ENCODE peak calls at places on chromosomes 4 and X, in ten cellular contexts. I, P, V, E, Z, K, Q, T, U and M are unnamed samples.

GRCh38 chr4:7358100-7358735 is 76.5 kb downstream of the PSAPL1 start:
- DNase-seq in Q (peak), T (no peak), P (peak), Z (peak), E (no peak), K (peak), V (no peak), U (no peak), I (no peak), M (peak)

GRCh38 chr4:74623041-74623440 is 171.3 kb downstream of the BTC start:
- DNase-seq in U (peak), V (peak), P (no peak), Q (peak), K (peak), Z (peak), E (no peak), T (peak), I (no peak), M (peak)

GRCh38 chrX:25007059-25008053 is 8.4 kb downstream of the ARX start:
- DNase-seq in K (no peak), U (no peak), Z (no peak), Q (no peak), T (no peak), V (no peak), I (no peak), P (no peak), E (no peak), M (no peak)

GRCh38 chrX:97524997-97525396 is 641.3 kb downstream of the RPA4 start:
- DNase-seq in Z (peak), U (no peak), E (no peak), V (no peak), Q (peak), K (no peak), T (no peak), I (no peak), P (no peak), M (peak)

GRCh38 chr4:183499797-183500196 is 5.1 kb upstream of the ING2 start:
- DNase-seq in U (no peak), Q (no peak), V (peak), P (no peak), T (no peak), K (no peak), I (no peak), Z (no peak), E (no peak), M (no peak)

GRCh38 chrX:30875957-30876356 is 13.1 kb downstream of the TAB3 start:
- DNase-seq in T (no peak), U (no peak), E (no peak), K (no peak), I (no peak), Q (peak), V (no peak), P (no peak), Z (peak), M (peak)

GRCh38 chr4:184100297-184100885 is 117.3 kb downstream of the ENPP6 start:
- DNase-seq in U (peak), K (no peak), P (peak), T (peak), I (peak), Z (no peak), V (no peak), E (peak), Q (no peak), M (peak)

GRCh38 chr4:98625399-98625798 is 33.0 kb downstream of the TSPAN5 start:
- DNase-seq in V (no peak), E (no peak), Z (peak), U (no peak), I (no peak), Q (no peak), K (no peak), T (no peak), P (no peak), M (no peak)

GRCh38 chr4:91436556-91436955 is 867.2 kb upstream of the GRID2 start:
- DNase-seq in Z (no peak), V (no peak), P (no peak), U (no peak), T (no peak), Q (no peak), E (no peak), K (no peak), I (no peak), M (no peak)

GRCh38 chr4:786074-786741 is 39.7 kb downstream of the CPLX1 start:
- DNase-seq in U (no peak), K (no peak), T (no peak), I (no peak), Z (no peak), V (no peak), P (no peak), Q (no peak), E (no peak), M (no peak)

GRCh38 chr4:84379881-84380618 is 119.0 kb downstream of the NKX6-1 start:
- DNase-seq in T (no peak), K (no peak), Z (no peak), Q (peak), U (no peak), E (no peak), V (no peak), I (no peak), P (no peak), M (peak)

GRCh38 chr4:2822461-2823300 is 21.0 kb upstream of the ADD1 start:
- DNase-seq in Q (no peak), U (no peak), I (no peak), E (peak), K (no peak), V (no peak), P (peak), Z (no peak), T (no peak), M (no peak)

GRCh38 chr4:2263701-2264321 is 1.9 kb upstream of the MXD4 start:
- DNase-seq in Q (no peak), E (peak), V (no peak), P (no peak), U (no peak), I (no peak), K (no peak), Z (no peak), T (no peak), M (no peak)